ENCODE peak calls at places on chromosome 3, in seven cellular contexts. O is PC-9, I is hepatocyte, Q is endothelial cell of umbilical vein, E is mammary epithelial cell, L is A549, Z is psoas muscle. P is an unnamed sample.

GRCh38 chr3:98556164-98557130 is 24.7 kb downstream of the GPR15 start:
- DNase-seq in O (no peak), E (no peak), I (no peak), Z (no peak), Q (no peak), L (no peak), P (no peak)

GRCh38 chr3:122961146-122961545 is 66.4 kb downstream of the SEMA5B start:
- DNase-seq in O (peak; percentile 64), I (no peak), E (peak; percentile 37), L (no peak), Q (no peak), Z (no peak), P (peak; percentile 77)

GRCh38 chr3:155147588-155147987 is 67.5 kb downstream of the MME start:
- DNase-seq in I (no peak), Q (no peak), Z (no peak), L (no peak), O (no peak), E (no peak), P (no peak)

GRCh38 chr3:41138601-41139000 is 60.7 kb upstream of the CTNNB1 start:
- DNase-seq in O (no peak), L (no peak), I (no peak), Q (no peak), Z (no peak), E (no peak), P (no peak)

GRCh38 chr3:61985020-61985419 is 388.3 kb downstream of the FEZF2 start:
- DNase-seq in Z (no peak), Q (peak; percentile 50), O (no peak), I (no peak), E (peak; percentile 63), L (no peak), P (no peak)

GRCh38 chr3:42228796-42229195 is 37.2 kb downstream of the CCK start:
- DNase-seq in E (peak; percentile 23), Z (no peak), Q (no peak), L (peak; percentile 21), O (peak; percentile 36), I (no peak), P (no peak)

GRCh38 chr3:176933704-176934103 is 263.6 kb downstream of the TBL1XR1 start:
- DNase-seq in Q (no peak), E (no peak), I (no peak), Z (no peak), L (no peak), O (no peak), P (no peak)

GRCh38 chr3:18445421-18446066 is 20.4 kb upstream of the SATB1 start:
- DNase-seq in O (no peak), Z (no peak), L (no peak), E (no peak), I (peak; percentile 18), Q (no peak), P (no peak)

GRCh38 chr3:64685800-64686445 is 1.9 kb downstream of the ADAMTS9 start:
- DNase-seq in Z (peak; percentile 90), I (peak; percentile 94), E (peak; percentile 95), O (peak; percentile 81), Q (peak; percentile 96), L (peak; percentile 57), P (peak; percentile 92)

GRCh38 chr3:109480014-109480413 is 142.7 kb upstream of the DPPA4 start:
- DNase-seq in I (no peak), O (no peak), L (no peak), Q (no peak), Z (no peak), E (no peak), P (peak; percentile 1)

GRCh38 chr3:54628888-54629368 is 298.9 kb downstream of the LRTM1 start:
- DNase-seq in I (peak; percentile 13), E (peak; percentile 74), O (no peak), L (no peak), Z (no peak), Q (no peak), P (no peak)

GRCh38 chr3:14319654-14320182 is 82.7 kb upstream of the SLC6A6 start:
- DNase-seq in Q (peak; percentile 76), I (peak; percentile 81), O (peak; percentile 75), E (peak; percentile 75), Z (no peak), L (peak; percentile 83), P (peak; percentile 48)

GRCh38 chr3:78434801-78435200 is 1333.0 kb downstream of the ROBO1 start:
- DNase-seq in Q (no peak), E (no peak), Z (no peak), L (no peak), I (no peak), O (no peak), P (no peak)

GRCh38 chr3:9314796-9315195 is 48.1 kb upstream of the THUMPD3 start:
- DNase-seq in E (no peak), Q (peak; percentile 26), Z (no peak), L (no peak), O (no peak), I (no peak), P (no peak)

GRCh38 chr3:129577356-129577755 is 29.1 kb downstream of the PLXND1 start:
- DNase-seq in I (no peak), O (no peak), Z (peak; percentile 64), E (no peak), Q (no peak), L (no peak), P (no peak)

GRCh38 chr3:149611149-149611548 is 46.7 kb downstream of the WWTR1 start:
- DNase-seq in E (no peak), Z (no peak), I (no peak), Q (peak; percentile 53), O (no peak), L (no peak), P (no peak)

GRCh38 chr3:123287962-123288302 is 86.2 kb downstream of the SEC22A start:
- DNase-seq in Q (no peak), I (no peak), Z (no peak), O (no peak), L (no peak), E (no peak), P (no peak)

GRCh38 chr3:49711489-49711888 is 8.0 kb downstream of the AMIGO3 start:
- DNase-seq in I (no peak), O (no peak), Z (peak; percentile 1), E (no peak), Q (no peak), L (no peak), P (no peak)

GRCh38 chr3:126926684-126927404 is 56.1 kb upstream of the PLXNA1 start:
- DNase-seq in L (no peak), Z (peak; percentile 80), E (peak; percentile 68), Q (peak; percentile 88), O (no peak), I (peak; percentile 30), P (no peak)

GRCh38 chr3:161371441-161372320 is at the start of gene SPTSSB:
- DNase-seq in I (peak; percentile 79), E (peak; percentile 72), Z (peak; percentile 16), O (peak; percentile 84), Q (peak; percentile 32), L (peak; percentile 15), P (peak; percentile 19)

GRCh38 chr3:177538743-177539730 is 341.8 kb upstream of the TBL1XR1 start:
- DNase-seq in Q (peak; percentile 44), L (no peak), I (no peak), E (no peak), Z (no peak), O (no peak), P (peak; percentile 38)

GRCh38 chr3:71693641-71694040 is 31.6 kb downstream of the EIF4E3 start:
- DNase-seq in Q (no peak), L (no peak), I (peak; percentile 18), O (no peak), E (no peak), Z (no peak), P (no peak)

GRCh38 chr3:171231361-171231760 is 204.8 kb upstream of the SLC2A2 start:
- DNase-seq in Z (no peak), E (peak; percentile 47), Q (no peak), O (no peak), I (no peak), L (no peak), P (no peak)

DNA sequence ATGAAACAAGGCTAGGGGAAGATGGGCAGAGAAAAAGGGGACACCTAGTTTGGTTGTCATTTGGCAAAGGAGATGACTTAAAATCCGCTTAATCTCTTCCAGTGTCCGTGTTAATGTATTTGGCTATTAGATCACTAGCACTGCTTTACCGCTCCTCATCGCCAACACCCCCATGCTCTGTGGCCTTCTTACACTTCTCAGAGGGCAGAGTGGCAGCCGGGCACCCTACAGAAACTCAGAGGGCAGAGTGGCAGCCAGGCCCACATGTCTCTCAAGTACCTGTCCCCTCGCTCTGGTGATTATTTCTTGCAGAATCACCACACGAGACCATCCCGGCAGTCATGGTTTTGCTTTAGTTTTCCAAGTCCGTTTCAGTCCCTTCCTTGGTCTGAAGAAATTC is 39.6 kb downstream of the DNASE1L3 start:
- DNase-seq in E (no peak), I (no peak), Q (no peak), O (no peak), Z (no peak), L (no peak), P (no peak)
- H3K4me1 ChIP-seq in E (peaks cover 35% of the 10 kb centered on the region), I (peaks cover 20% of the 10 kb centered on the region), Q (peaks cover 37% of the 10 kb centered on the region), O (no peaks in the 10 kb centered on the region), Z (no peaks in the 10 kb centered on the region), L (peaks cover 95% of the 10 kb centered on the region), P (peaks cover 10% of the 10 kb centered on the region)

GRCh38 chr3:147410518-147411234 is 1.5 kb downstream of the ZIC1 start:
- DNase-seq in Z (no peak), I (no peak), O (no peak), Q (no peak), E (no peak), L (peak; percentile 23), P (no peak)

GRCh38 chr3:147411777-147412176 is 2.6 kb downstream of the ZIC1 start:
- DNase-seq in I (no peak), E (no peak), Z (no peak), Q (no peak), O (no peak), L (no peak), P (no peak)

GRCh38 chr3:147411235-147411607 is 2.1 kb downstream of the ZIC1 start:
- DNase-seq in Z (no peak), Q (no peak), L (no peak), I (no peak), E (no peak), O (no peak), P (no peak)

GRCh38 chr3:147409143-147410121 is at the start of gene ZIC1:
- DNase-seq in I (no peak), L (no peak), E (no peak), Z (no peak), O (no peak), Q (no peak), P (no peak)

DNA sequence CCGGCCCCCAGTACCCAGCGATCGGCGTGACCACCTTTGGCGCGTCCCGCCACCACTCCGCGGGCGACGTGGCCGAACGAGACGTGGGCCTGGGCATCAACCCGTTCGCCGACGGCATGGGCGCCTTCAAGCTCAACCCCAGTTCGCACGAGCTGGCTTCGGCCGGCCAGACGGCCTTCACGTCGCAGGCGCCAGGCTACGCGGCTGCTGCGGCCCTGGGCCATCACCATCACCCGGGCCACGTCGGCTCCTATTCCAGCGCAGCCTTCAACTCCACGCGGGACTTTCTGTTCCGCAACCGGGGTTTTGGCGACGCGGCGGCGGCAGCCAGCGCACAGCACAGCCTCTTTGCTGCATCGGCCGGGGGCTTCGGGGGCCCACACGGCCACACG is 957 bp downstream of the ZIC1 start:
- DNase-seq in Q (no peak), Z (no peak), L (no peak), O (no peak), E (no peak), I (no peak), P (no peak)
- H3K9me3 ChIP-seq in Q (no peaks in the 10 kb centered on the region), Z (no peaks in the 10 kb centered on the region), L (no peaks in the 10 kb centered on the region), O (no peaks in the 10 kb centered on the region), E (peaks cover 26% of the 10 kb centered on the region), I (no peaks in the 10 kb centered on the region), P (no peaks in the 10 kb centered on the region)

GRCh38 chr3:185084883-185085282 is 68.0 kb downstream of the C3orf70 start:
- DNase-seq in I (no peak), Z (no peak), L (no peak), Q (no peak), E (peak; percentile 16), O (no peak), P (no peak)
- TF ChIP-seq CTCF in I (no peak), Z (no peak), L (no peak), Q (no peak), E (no peak), O (no peak), P (no peak)

GRCh38 chr3:188390775-188391443 is 237.0 kb downstream of the LPP start:
- DNase-seq in O (no peak), I (no peak), Q (no peak), E (no peak), L (no peak), Z (no peak), P (no peak)
- H3K4me1 ChIP-seq in O (peaks cover 5% of the 10 kb centered on the region), I (peaks cover 22% of the 10 kb centered on the region), Q (peaks cover 14% of the 10 kb centered on the region), E (peaks cover 37% of the 10 kb centered on the region), L (peaks cover 35% of the 10 kb centered on the region), Z (peaks cover 18% of the 10 kb centered on the region), P (peaks cover 8% of the 10 kb centered on the region)